ENCODE peak calls at places on chromosomes 12 and 14, in ten cellular contexts. One of them, this sample, is unnamed.

GRCh38 chr14:58465425-58465824 is 37.9 kb downstream of the KIAA0586 start:
- DNase-seq in prostate gland: no peak
- DNase-seq in stimulated activated CD4-positive, alpha-beta T cell treated with anti-CD3 and anti-CD28 coated beads, Interleukin-15, amount 100 ng/mL, for 1 hour: no peak
- DNase-seq in GM04503: no peak
- DNase-seq in EL: peak; percentile 25
- DNase-seq in AG09319: no peak
- DNase-seq in stimulated activated naive CD4-positive, alpha-beta T cell treated with Interleukin-2 at 50 U/mL for 16 hours: no peak
- DNase-seq in HuH-7.5: peak; percentile 16
- DNase-seq in SK-N-DZ: no peak
- DNase-seq in NCI-H1048: no peak
- DNase-seq in this sample: no peak

GRCh38 chr12:121537814-121538698 is 42.8 kb downstream of the KDM2B start:
- DNase-seq in SK-N-DZ: no peak
- DNase-seq in stimulated activated CD4-positive, alpha-beta T cell treated with anti-CD3 and anti-CD28 coated beads, Interleukin-15, amount 100 ng/mL, for 1 hour: no peak
- DNase-seq in prostate gland: no peak
- DNase-seq in NCI-H1048: peak; percentile 22
- DNase-seq in AG09319: no peak
- DNase-seq in HuH-7.5: no peak
- DNase-seq in GM04503: no peak
- DNase-seq in stimulated activated naive CD4-positive, alpha-beta T cell treated with Interleukin-2 at 50 U/mL for 16 hours: peak; percentile 2
- DNase-seq in EL: peak; percentile 18
- DNase-seq in this sample: no peak

GRCh38 chr12:68177562-68177961 is 18.0 kb upstream of the IFNG start:
- DNase-seq in NCI-H1048: no peak
- DNase-seq in AG09319: no peak
- DNase-seq in GM04503: no peak
- DNase-seq in prostate gland: no peak
- DNase-seq in HuH-7.5: no peak
- DNase-seq in stimulated activated naive CD4-positive, alpha-beta T cell treated with Interleukin-2 at 50 U/mL for 16 hours: no peak
- DNase-seq in EL: no peak
- DNase-seq in stimulated activated CD4-positive, alpha-beta T cell treated with anti-CD3 and anti-CD28 coated beads, Interleukin-15, amount 100 ng/mL, for 1 hour: no peak
- DNase-seq in SK-N-DZ: no peak
- DNase-seq in this sample: no peak

GRCh38 chr12:57166971-57167371 is 19.6 kb upstream of the LRP1-AS start:
- DNase-seq in stimulated activated naive CD4-positive, alpha-beta T cell treated with Interleukin-2 at 50 U/mL for 16 hours: peak; percentile 14
- DNase-seq in EL: peak; percentile 76
- DNase-seq in HuH-7.5: no peak
- DNase-seq in GM04503: no peak
- DNase-seq in NCI-H1048: no peak
- DNase-seq in prostate gland: no peak
- DNase-seq in AG09319: no peak
- DNase-seq in stimulated activated CD4-positive, alpha-beta T cell treated with anti-CD3 and anti-CD28 coated beads, Interleukin-15, amount 100 ng/mL, for 1 hour: no peak
- DNase-seq in SK-N-DZ: no peak
- DNase-seq in this sample: no peak

GRCh38 chr14:89033756-89034155 is 209.3 kb downstream of the TTC8 start:
- DNase-seq in SK-N-DZ: no peak
- DNase-seq in NCI-H1048: no peak
- DNase-seq in GM04503: no peak
- DNase-seq in EL: no peak
- DNase-seq in AG09319: no peak
- DNase-seq in HuH-7.5: no peak
- DNase-seq in stimulated activated CD4-positive, alpha-beta T cell treated with anti-CD3 and anti-CD28 coated beads, Interleukin-15, amount 100 ng/mL, for 1 hour: no peak
- DNase-seq in stimulated activated naive CD4-positive, alpha-beta T cell treated with Interleukin-2 at 50 U/mL for 16 hours: no peak
- DNase-seq in prostate gland: no peak
- DNase-seq in this sample: no peak

GRCh38 chr14:94355191-94355794 is 32.2 kb upstream of the SERPINA6 start:
- DNase-seq in HuH-7.5: no peak
- DNase-seq in SK-N-DZ: no peak
- DNase-seq in GM04503: no peak
- DNase-seq in prostate gland: peak; percentile 38
- DNase-seq in stimulated activated CD4-positive, alpha-beta T cell treated with anti-CD3 and anti-CD28 coated beads, Interleukin-15, amount 100 ng/mL, for 1 hour: no peak
- DNase-seq in stimulated activated naive CD4-positive, alpha-beta T cell treated with Interleukin-2 at 50 U/mL for 16 hours: no peak
- DNase-seq in AG09319: peak; percentile 56
- DNase-seq in EL: peak; percentile 69
- DNase-seq in NCI-H1048: no peak
- DNase-seq in this sample: peak; percentile 81

GRCh38 chr12:90441431-90441830 is 513.5 kb downstream of the CCER1 start:
- DNase-seq in AG09319: no peak
- DNase-seq in HuH-7.5: no peak
- DNase-seq in stimulated activated CD4-positive, alpha-beta T cell treated with anti-CD3 and anti-CD28 coated beads, Interleukin-15, amount 100 ng/mL, for 1 hour: no peak
- DNase-seq in GM04503: no peak
- DNase-seq in stimulated activated naive CD4-positive, alpha-beta T cell treated with Interleukin-2 at 50 U/mL for 16 hours: no peak
- DNase-seq in NCI-H1048: no peak
- DNase-seq in SK-N-DZ: no peak
- DNase-seq in prostate gland: no peak
- DNase-seq in EL: no peak
- DNase-seq in this sample: no peak

GRCh38 chr12:82880442-82880901 is 193.8 kb downstream of the TMTC2 start:
- DNase-seq in SK-N-DZ: no peak
- DNase-seq in prostate gland: no peak
- DNase-seq in NCI-H1048: no peak
- DNase-seq in EL: no peak
- DNase-seq in GM04503: no peak
- DNase-seq in AG09319: no peak
- DNase-seq in stimulated activated naive CD4-positive, alpha-beta T cell treated with Interleukin-2 at 50 U/mL for 16 hours: no peak
- DNase-seq in stimulated activated CD4-positive, alpha-beta T cell treated with anti-CD3 and anti-CD28 coated beads, Interleukin-15, amount 100 ng/mL, for 1 hour: no peak
- DNase-seq in HuH-7.5: no peak
- DNase-seq in this sample: peak; percentile 15

GRCh38 chr14:83520837-83521236 is 1987.2 kb upstream of the SEL1L start:
- DNase-seq in AG09319: peak; percentile 29
- DNase-seq in prostate gland: no peak
- DNase-seq in EL: peak; percentile 70
- DNase-seq in SK-N-DZ: peak; percentile 95
- DNase-seq in HuH-7.5: no peak
- DNase-seq in stimulated activated CD4-positive, alpha-beta T cell treated with anti-CD3 and anti-CD28 coated beads, Interleukin-15, amount 100 ng/mL, for 1 hour: no peak
- DNase-seq in GM04503: peak; percentile 14
- DNase-seq in stimulated activated naive CD4-positive, alpha-beta T cell treated with Interleukin-2 at 50 U/mL for 16 hours: no peak
- DNase-seq in NCI-H1048: no peak
- DNase-seq in this sample: no peak

GRCh38 chr12:60451457-60451856 is 855.6 kb downstream of the SLC16A7 start:
- DNase-seq in stimulated activated naive CD4-positive, alpha-beta T cell treated with Interleukin-2 at 50 U/mL for 16 hours: no peak
- DNase-seq in GM04503: no peak
- DNase-seq in prostate gland: no peak
- DNase-seq in stimulated activated CD4-positive, alpha-beta T cell treated with anti-CD3 and anti-CD28 coated beads, Interleukin-15, amount 100 ng/mL, for 1 hour: no peak
- DNase-seq in NCI-H1048: no peak
- DNase-seq in EL: no peak
- DNase-seq in AG09319: no peak
- DNase-seq in HuH-7.5: peak; percentile 3
- DNase-seq in SK-N-DZ: no peak
- DNase-seq in this sample: no peak